ENCODE peak calls at places on chromosomes 11 and 22, in nine cellular contexts. L, K, S, I, Q, W, Y, X and G are unnamed samples.

GRCh38 chr11:70948855-70949551 is 303.4 kb downstream of the SHANK2 start:
- DNase-seq in L (no peak), K (no peak), S (no peak), I (no peak), Q (no peak), W (no peak), Y (no peak), X (no peak), G (no peak)

GRCh38 chr11:113715273-113715672 is 9.2 kb upstream of the TMPRSS5 start:
- DNase-seq in L (no peak), K (no peak), S (no peak), I (no peak), Q (no peak), W (no peak), Y (no peak), X (no peak), G (no peak)

GRCh38 chr11:31355131-31355530 is 14.4 kb downstream of the DCDC1 start:
- DNase-seq in L (no peak), K (no peak), S (peak), I (no peak), Q (no peak), W (peak), Y (no peak), X (no peak), G (peak)

GRCh38 chr11:8023831-8024555 is 36.9 kb downstream of the EIF3F start:
- DNase-seq in L (no peak), K (no peak), S (peak), I (no peak), Q (no peak), W (peak), Y (no peak), X (no peak), G (peak)

GRCh38 chr11:70519117-70519516 is 120.8 kb downstream of the CTTN start:
- DNase-seq in L (no peak), K (no peak), S (no peak), I (no peak), Q (no peak), W (no peak), Y (no peak), X (no peak), G (no peak)

GRCh38 chr22:37661160-37661924 is 2.8 kb downstream of the PDXP start:
- DNase-seq in L (peak), K (no peak), S (peak), I (no peak), Q (no peak), W (peak), Y (peak), X (peak), G (no peak)

GRCh38 chr11:118922745-118923627 is 2.7 kb downstream of the BCL9L start:
- DNase-seq in L (no peak), K (no peak), S (no peak), I (no peak), Q (no peak), W (no peak), Y (no peak), X (no peak), G (peak)

GRCh38 chr11:114441921-114442320 is 2.7 kb downstream of the REXO2 start:
- DNase-seq in L (no peak), K (no peak), S (no peak), I (no peak), Q (no peak), W (no peak), Y (no peak), X (no peak), G (no peak)

GRCh38 chr22:46674367-46674781 is 54.2 kb downstream of the GRAMD4 start:
- DNase-seq in L (no peak), K (peak), S (no peak), I (no peak), Q (no peak), W (no peak), Y (no peak), X (no peak), G (no peak)

GRCh38 chr11:48020092-48020755 is 39.9 kb downstream of the PTPRJ start:
- DNase-seq in L (no peak), K (no peak), S (no peak), I (no peak), Q (no peak), W (no peak), Y (no peak), X (no peak), G (peak)

GRCh38 chr22:44920183-44920582 is 89.6 kb downstream of the PHF21B start:
- DNase-seq in L (no peak), K (no peak), S (no peak), I (peak), Q (no peak), W (no peak), Y (no peak), X (no peak), G (no peak)

GRCh38 chr11:93494341-93494740 is 48.9 kb downstream of the SMCO4 start:
- DNase-seq in L (no peak), K (no peak), S (no peak), I (no peak), Q (no peak), W (no peak), Y (no peak), X (peak), G (no peak)

GRCh38 chr22:38474003-38474607 is 6.2 kb downstream of the KDELR3 start:
- DNase-seq in L (no peak), K (no peak), S (no peak), I (no peak), Q (no peak), W (no peak), Y (no peak), X (no peak), G (no peak)

GRCh38 chr22:38347944-38348750 is 30.9 kb upstream of the CSNK1E start:
- DNase-seq in L (no peak), K (no peak), S (peak), I (peak), Q (no peak), W (peak), Y (no peak), X (no peak), G (peak)

GRCh38 chr22:24847490-24847889 is 41.5 kb downstream of the SGSM1 start:
- DNase-seq in L (no peak), K (no peak), S (no peak), I (no peak), Q (no peak), W (no peak), Y (no peak), X (no peak), G (no peak)

GRCh38 chr11:115612331-115612730 is 108.1 kb upstream of the CADM1 start:
- DNase-seq in L (no peak), K (no peak), S (peak), I (no peak), Q (no peak), W (no peak), Y (no peak), X (no peak), G (no peak)

GRCh38 chr11:65439331-65440181 is 17.0 kb downstream of the NEAT1 start:
- DNase-seq in L (no peak), K (peak), S (peak), I (no peak), Q (peak), W (peak), Y (no peak), X (peak), G (peak)

GRCh38 chr11:109939176-109939810 is 153.9 kb upstream of the ZC3H12C start:
- DNase-seq in L (peak), K (peak), S (peak), I (no peak), Q (peak), W (peak), Y (peak), X (peak), G (peak)

GRCh38 chr11:3723014-3723708 is 52.0 kb upstream of the CHRNA10 start:
- DNase-seq in L (no peak), K (no peak), S (peak), I (no peak), Q (peak), W (peak), Y (peak), X (peak), G (peak)

GRCh38 chr11:31800398-31801265 is 10.5 kb downstream of the PAX6 start:
- DNase-seq in L (no peak), K (no peak), S (no peak), I (no peak), Q (no peak), W (no peak), Y (no peak), X (no peak), G (no peak)

GRCh38 chr22:40310081-40310770 is 36.1 kb upstream of the ADSL start:
- DNase-seq in L (no peak), K (no peak), S (peak), I (no peak), Q (no peak), W (peak), Y (peak), X (peak), G (no peak)

GRCh38 chr22:31211504-31211861 is 615 bp upstream of the LIMK2 start:
- DNase-seq in L (no peak), K (no peak), S (no peak), I (no peak), Q (no peak), W (peak), Y (no peak), X (no peak), G (no peak)

GRCh38 chr22:32701021-32701420 is 100.5 kb upstream of the TIMP3 start:
- DNase-seq in L (no peak), K (no peak), S (peak), I (no peak), Q (no peak), W (peak), Y (no peak), X (no peak), G (peak)

GRCh38 chr11:117435296-117435695 is 107.6 kb downstream of the CEP164 start:
- DNase-seq in L (no peak), K (no peak), S (no peak), I (no peak), Q (no peak), W (no peak), Y (no peak), X (no peak), G (no peak)

GRCh38 chr11:93587858-93588581 is 44.8 kb upstream of the SMCO4 start:
- DNase-seq in L (no peak), K (no peak), S (no peak), I (no peak), Q (no peak), W (no peak), Y (no peak), X (no peak), G (peak)

GRCh38 chr11:16632295-16633200 is 105.9 kb upstream of the C11orf58 start:
- DNase-seq in L (peak), K (no peak), S (peak), I (no peak), Q (peak), W (no peak), Y (no peak), X (peak), G (peak)

GRCh38 chr11:43419460-43419859 is 60.7 kb downstream of the TTC17 start:
- DNase-seq in L (peak), K (no peak), S (peak), I (no peak), Q (peak), W (peak), Y (no peak), X (peak), G (peak)

DNA sequence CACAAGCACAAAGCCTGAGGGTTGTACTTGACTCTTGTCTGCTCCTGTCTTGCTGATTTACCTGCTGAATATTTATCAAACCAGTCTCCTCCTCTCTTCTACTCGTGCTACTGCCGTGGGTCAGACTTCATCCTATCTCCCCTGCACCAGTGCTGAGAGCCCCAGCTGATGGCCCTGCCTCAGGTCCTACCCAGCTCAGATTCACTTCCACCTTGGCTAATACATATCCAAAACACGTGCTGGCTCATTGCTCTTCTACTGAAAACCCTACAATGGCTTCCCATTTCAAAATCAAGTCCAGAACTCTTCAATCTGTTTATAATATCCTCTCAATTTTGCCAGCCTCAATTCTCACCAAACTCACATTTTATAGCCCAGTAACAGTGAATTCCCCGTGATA is 48.3 kb downstream of the RAB30 start:
- DNase-seq in L (no peak), K (no peak), S (no peak), I (no peak), Q (no peak), W (no peak), Y (no peak), X (no peak), G (no peak)
- H3K4me3 ChIP-seq in L (no peak), K (no peak), S (no peak), I (no peak), Q (no peak), W (no peak), Y (no peak), X (no peak), G (no peak)

GRCh38 chr11:124277809-124278208 is 21.6 kb downstream of the OR8G5 start:
- DNase-seq in L (no peak), K (no peak), S (no peak), I (no peak), Q (no peak), W (no peak), Y (no peak), X (no peak), G (peak)
- TF ChIP-seq CTCF in L (no peak), K (no peak), S (no peak), I (peak), Q (no peak), W (no peak), Y (no peak), X (peak), G (peak)

GRCh38 chr22:29773233-29773632 is 6.1 kb downstream of the UQCR10 start:
- DNase-seq in L (no peak), K (no peak), S (peak), I (peak), Q (peak), W (peak), Y (no peak), X (no peak), G (peak)

GRCh38 chr22:29768052-29768680 is 997 bp downstream of the UQCR10 start:
- DNase-seq in L (no peak), K (no peak), S (no peak), I (no peak), Q (no peak), W (no peak), Y (no peak), X (no peak), G (no peak)

GRCh38 chr22:29767289-29768051 is at the start of gene UQCR10:
- DNase-seq in L (peak), K (peak), S (peak), I (peak), Q (peak), W (peak), Y (peak), X (peak), G (peak)

GRCh38 chr22:29766632-29767288 is at the start of gene ZMAT5:
- DNase-seq in L (peak), K (peak), S (peak), I (peak), Q (peak), W (peak), Y (peak), X (peak), G (peak)

DNA sequence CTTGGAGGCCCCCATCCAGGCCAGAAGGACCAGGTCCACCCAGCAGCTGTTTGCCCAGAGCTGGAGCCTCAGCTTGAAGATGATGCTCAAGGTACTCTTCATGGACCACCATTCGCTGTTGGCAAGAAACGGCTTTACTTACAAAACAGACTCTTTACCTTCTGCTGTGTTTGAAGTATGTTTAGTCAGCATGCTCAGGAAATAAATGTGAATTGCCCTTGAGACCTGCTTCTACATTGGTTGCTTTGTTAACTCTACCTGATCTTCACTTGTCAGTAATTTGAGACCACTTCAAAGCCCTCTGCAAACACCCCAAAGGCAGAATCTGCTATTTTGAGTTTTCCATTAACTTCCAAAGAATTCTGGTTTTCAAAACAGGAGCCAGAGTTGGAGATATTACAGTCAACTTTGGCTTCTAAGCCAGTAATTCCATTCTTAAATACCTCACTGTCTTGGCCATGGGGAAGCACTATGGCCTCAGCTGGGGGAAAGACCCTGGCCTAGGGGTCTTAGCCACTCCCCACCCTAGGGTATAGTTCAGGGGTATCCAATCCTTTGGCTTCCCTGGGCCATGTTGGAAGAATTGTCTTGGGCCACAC is 2.7 kb downstream of the UQCR10 start:
- DNase-seq in L (peak), K (no peak), S (no peak), I (no peak), Q (no peak), W (no peak), Y (no peak), X (no peak), G (no peak)
- H3K4me3 ChIP-seq in L (no peak), K (no peak), S (no peak), I (no peak), Q (no peak), W (no peak), Y (no peak), X (no peak), G (no peak)

GRCh38 chr11:6892400-6892799 is at the start of gene OR2D2:
- DNase-seq in L (no peak), K (no peak), S (no peak), I (no peak), Q (no peak), W (no peak), Y (no peak), X (no peak), G (no peak)

GRCh38 chr11:6894097-6894496 is 1.8 kb upstream of the OR2D2 start:
- DNase-seq in L (no peak), K (no peak), S (no peak), I (no peak), Q (no peak), W (no peak), Y (no peak), X (no peak), G (no peak)

GRCh38 chr11:6889835-6890234 is 2.5 kb downstream of the OR2D2 start:
- DNase-seq in L (no peak), K (no peak), S (no peak), I (no peak), Q (no peak), W (no peak), Y (no peak), X (no peak), G (no peak)

GRCh38 chr11:6888830-6889229 is 3.5 kb downstream of the OR2D2 start:
- DNase-seq in L (no peak), K (no peak), S (no peak), I (no peak), Q (no peak), W (no peak), Y (no peak), X (no peak), G (no peak)
- TF ChIP-seq CTCF in L (no peak), K (no peak), S (no peak), I (no peak), Q (no peak), W (no peak), Y (no peak), X (no peak), G (no peak)